ENCODE peak calls at places on chromosomes 16 and 17, in five cellular contexts. L is A549; S is psoas muscle; J is gastrocnemius medialis; G is effector memory CD4-positive, alpha-beta T cell. I is an unnamed sample. For H3K4me1, the result is how much of the 10 kb centered on the place peaks cover.

GRCh38 chr17:35003778-35004177 is 23.5 kb downstream of the LIG3 start:
- DNase-seq in S (no peak), L (no peak), G (no peak), J (no peak), I (no peak)

GRCh38 chr17:82325286-82326180 is 8.0 kb downstream of the SECTM1 start:
- DNase-seq in S (no peak), J (no peak), G (no peak), L (no peak), I (no peak)

GRCh38 chr17:6772016-6772415 is 4.0 kb upstream of the FBXO39 start:
- DNase-seq in L (no peak), G (no peak), S (no peak), J (no peak), I (no peak)

GRCh38 chr17:31907342-31907975 is 6.0 kb upstream of the UTP6 start:
- DNase-seq in L (no peak), G (no peak), S (no peak), J (no peak), I (peak)

GRCh38 chr17:2405247-2405926 is 4.5 kb upstream of the MNT start:
- DNase-seq in G (no peak), S (no peak), L (peak), J (no peak), I (peak)

GRCh38 chr16:46833465-46833810 is 2.5 kb upstream of the C16orf87 start:
- DNase-seq in L (no peak), G (no peak), S (no peak), J (no peak), I (no peak)

GRCh38 chr16:85205747-85206471 is 93.6 kb upstream of the CIBAR2 start:
- DNase-seq in S (no peak), G (no peak), L (peak), J (no peak), I (no peak)

GRCh38 chr17:39573447-39574298 is 34.0 kb downstream of the NEUROD2 start:
- DNase-seq in L (peak), J (peak), S (peak), G (no peak), I (peak)

GRCh38 chr16:868846-869822 is 68.6 kb upstream of the GNG13 start:
- DNase-seq in J (no peak), L (no peak), S (peak), G (no peak), I (peak)

GRCh38 chr17:80992948-80993624 is 1.4 kb downstream of the CHMP6 start:
- DNase-seq in S (no peak), L (no peak), J (no peak), G (no peak), I (no peak)

GRCh38 chr16:48561960-48562393 is 48.0 kb downstream of the N4BP1 start:
- DNase-seq in J (no peak), S (no peak), G (no peak), L (no peak), I (no peak)

GRCh38 chr17:74271902-74272563 is 2.0 kb upstream of the DNAI2 start:
- DNase-seq in G (no peak), S (peak), J (no peak), L (no peak), I (peak)

GRCh38 chr17:72719582-72720493 is 372.6 kb downstream of the SLC39A11 start:
- DNase-seq in G (no peak), J (no peak), S (no peak), L (no peak), I (no peak)

GRCh38 chr16:25109643-25110042 is 1.9 kb upstream of the LCMT1 start:
- DNase-seq in G (no peak), S (peak), J (peak), L (peak), I (peak)

GRCh38 chr16:6492742-6493141 is 839.9 kb upstream of the RBFOX1 start:
- DNase-seq in G (no peak), J (no peak), S (no peak), L (no peak), I (no peak)

GRCh38 chr17:8484465-8484864 is 48.8 kb downstream of the NDEL1 start:
- DNase-seq in S (no peak), G (no peak), L (peak), J (no peak), I (no peak)

GRCh38 chr16:1019934-1020305 is 38.4 kb downstream of the SOX8 start:
- DNase-seq in S (no peak), J (no peak), G (no peak), L (no peak), I (no peak)

GRCh38 chr16:66714659-66715307 is 18.2 kb upstream of the CMTM4 start:
- DNase-seq in S (no peak), J (no peak), L (no peak), G (no peak), I (peak)

GRCh38 chr17:21528031-21528684 is 152.0 kb downstream of the KCNJ12 start:
- DNase-seq in L (no peak), S (no peak), G (no peak), J (no peak), I (no peak)

GRCh38 chr16:66662445-66663194 is 33.9 kb downstream of the CMTM4 start:
- DNase-seq in L (peak), G (no peak), S (no peak), J (no peak), I (no peak)

GRCh38 chr16:78648517-78648916 is 549.1 kb downstream of the WWOX start:
- DNase-seq in L (no peak), S (no peak), J (no peak), G (no peak), I (no peak)

GRCh38 chr17:5418858-5419355 is 555 bp downstream of the NUP88 start:
- DNase-seq in G (peak), J (peak), L (peak), S (no peak), I (no peak)

GRCh38 chr16:78249056-78249455 is 149.6 kb downstream of the WWOX start:
- DNase-seq in S (no peak), G (no peak), L (peak), J (no peak), I (no peak)

GRCh38 chr17:67476787-67477335 is 99.8 kb downstream of the PITPNC1 start:
- DNase-seq in J (no peak), L (no peak), S (no peak), G (no peak), I (no peak)

GRCh38 chr17:67478266-67479118 is 101.4 kb downstream of the PITPNC1 start:
- DNase-seq in G (no peak), L (no peak), J (no peak), S (no peak), I (no peak)

GRCh38 chr17:67475161-67475887 is 98.2 kb downstream of the PITPNC1 start:
- DNase-seq in J (peak), L (peak), G (peak), S (peak), I (peak)

GRCh38 chr17:67479119-67479517 is 102.0 kb downstream of the PITPNC1 start:
- DNase-seq in L (no peak), G (no peak), S (no peak), J (no peak), I (no peak)

DNA sequence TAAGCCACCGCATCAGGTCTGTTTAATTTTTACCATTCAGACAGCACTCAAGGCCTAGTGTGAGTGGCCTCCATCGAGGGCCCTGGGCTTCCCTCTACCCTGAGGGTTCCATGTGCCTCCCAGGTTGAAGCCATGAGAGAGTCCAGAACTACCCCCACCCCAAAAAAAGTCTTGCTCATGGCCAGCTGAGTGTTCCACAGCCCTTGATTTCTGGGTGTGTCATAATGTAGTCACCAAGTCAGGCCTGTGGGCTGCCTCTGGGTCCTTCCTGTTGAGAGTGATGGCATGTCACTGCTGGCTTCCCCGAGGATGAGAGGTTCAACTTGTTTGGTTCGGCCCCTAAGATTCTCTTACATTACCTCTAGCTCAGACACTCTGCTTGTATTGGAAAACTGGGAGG is 100.6 kb downstream of the PITPNC1 start:
- DNase-seq in L (no peak), S (no peak), J (no peak), G (peak), I (no peak)
- H3K4me1 ChIP-seq in L (under half), S (under half), J (under half), G (under half), I (under half)

DNA sequence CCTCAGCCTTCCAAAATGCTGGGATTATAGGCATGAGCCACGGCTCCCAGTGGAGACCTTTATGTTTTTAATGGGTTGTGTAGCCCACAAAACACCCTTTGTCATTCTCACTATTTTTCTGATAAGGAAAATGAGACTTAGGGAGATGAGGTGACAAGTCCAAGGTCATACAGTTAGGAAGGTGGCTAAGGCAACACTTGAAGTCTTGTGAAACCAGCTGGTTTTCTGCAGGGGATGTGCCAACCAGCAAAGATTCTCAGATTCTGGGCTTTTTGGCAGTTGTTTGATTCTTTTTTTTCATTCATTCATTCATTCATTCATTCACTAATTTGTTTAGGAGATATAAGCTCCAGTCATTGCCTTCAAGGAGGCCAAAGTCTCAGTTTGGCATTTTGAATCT is 10.0 kb upstream of the PHOSPHO1 start:
- DNase-seq in G (no peak), L (no peak), S (no peak), J (no peak), I (no peak)
- H3K27ac ChIP-seq in G (no peak), L (no peak), S (no peak), J (no peak), I (no peak)

GRCh38 chr17:75396025-75396424 is 9.5 kb downstream of the GRB2 start:
- DNase-seq in S (no peak), J (no peak), L (no peak), G (no peak), I (no peak)

GRCh38 chr17:75392559-75392958 is 12.9 kb downstream of the GRB2 start:
- DNase-seq in S (no peak), G (no peak), J (no peak), L (no peak), I (no peak)

GRCh38 chr17:75390982-75391381 is 14.5 kb downstream of the GRB2 start:
- DNase-seq in G (no peak), S (no peak), L (no peak), J (no peak), I (no peak)

GRCh38 chr17:75394332-75394918 is 11.1 kb downstream of the GRB2 start:
- DNase-seq in J (no peak), S (no peak), L (peak), G (no peak), I (no peak)

DNA sequence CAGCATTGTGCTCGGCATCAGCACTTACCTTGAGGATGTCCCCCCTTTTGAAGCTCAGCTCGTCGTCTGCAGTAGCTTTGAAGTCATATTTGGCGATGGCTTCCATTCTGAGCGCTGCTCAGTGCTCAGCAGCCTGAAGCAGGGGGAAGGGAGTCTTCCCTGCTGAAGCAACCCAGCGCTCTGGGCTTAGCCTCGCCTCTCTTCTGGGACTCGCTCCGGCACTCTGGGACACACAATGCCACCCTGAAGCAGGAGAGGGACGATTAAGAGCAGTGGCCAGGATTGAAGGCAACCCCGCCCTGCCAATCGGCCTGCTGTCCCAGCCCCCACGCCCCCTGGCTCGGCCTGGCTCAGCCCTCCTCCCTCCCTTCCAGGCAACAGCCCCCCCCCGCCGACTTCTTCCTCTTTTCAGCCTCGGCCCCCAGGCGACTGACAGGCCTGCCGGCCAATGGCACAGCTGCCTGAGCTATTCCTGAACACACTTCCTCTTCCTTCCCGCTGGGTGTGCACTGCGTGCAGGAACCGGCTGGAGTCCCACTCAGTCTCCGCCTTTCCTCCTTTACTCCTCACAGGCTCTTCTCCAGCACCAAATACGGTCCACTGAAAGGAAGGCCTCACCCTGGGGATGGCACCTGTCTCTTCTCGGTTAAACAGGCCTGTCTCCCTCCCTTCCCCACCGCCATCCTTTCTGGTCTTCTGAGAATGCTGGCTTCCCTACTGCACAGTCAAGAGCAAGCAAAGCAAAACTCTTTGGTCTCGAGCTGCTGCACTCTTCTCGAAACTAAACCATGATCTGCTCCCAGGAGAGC is 11.8 kb downstream of the GRB2 start:
- DNase-seq in G (peak), S (peak), J (peak), L (peak), I (peak)
- H3K4me1 ChIP-seq in G (under half), S (half or more), J (half or more), L (under half), I (under half)

GRCh38 chr17:62824290-62825135 is 16.4 kb upstream of the MARCHF10 start:
- DNase-seq in L (peak), G (no peak), S (no peak), J (no peak), I (no peak)
- H3K27ac ChIP-seq in L (peak), G (no peak), S (no peak), J (no peak), I (no peak)

I was measured in sigmoid colon.